ENCODE peak calls at places on chromosome 1, in five cellular contexts. T is T-helper 17 cell, U is uterus, X is G401, S is ELF-1. H is an unnamed sample.

GRCh38 chr1:92538413-92539061 is 51.8 kb upstream of the GFI1 start:
- DNase-seq in T (no peak), U (no peak), X (no peak), S (no peak), H (no peak)

GRCh38 chr1:205632374-205633169 is 761 bp upstream of the ELK4 start:
- DNase-seq in T (no peak), U (no peak), X (no peak), S (no peak), H (no peak)

GRCh38 chr1:54376085-54377039 is 29.8 kb downstream of the SSBP3 start:
- DNase-seq in T (no peak), U (no peak), X (no peak), S (no peak), H (no peak)

GRCh38 chr1:37474697-37475379 is 458 bp downstream of the ZC3H12A start:
- DNase-seq in T (no peak), U (no peak), X (no peak), S (peak), H (no peak)

GRCh38 chr1:204296431-204296988 is 63.2 kb downstream of the PLEKHA6 start:
- DNase-seq in T (no peak), U (peak), X (no peak), S (no peak), H (no peak)

GRCh38 chr1:15468145-15468544 is 7.8 kb upstream of the CELA2B start:
- DNase-seq in T (no peak), U (no peak), X (no peak), S (no peak), H (no peak)

GRCh38 chr1:226019550-226019949 is 20.4 kb upstream of the SDE2 start:
- DNase-seq in T (no peak), U (no peak), X (no peak), S (no peak), H (no peak)

GRCh38 chr1:225817611-225818061 is 7.7 kb downstream of the EPHX1 start:
- DNase-seq in T (no peak), U (peak), X (peak), S (peak), H (no peak)

GRCh38 chr1:20343149-20343936 is 52.7 kb downstream of the VWA5B1 start:
- DNase-seq in T (peak), U (peak), X (no peak), S (peak), H (peak)

GRCh38 chr1:44521378-44522080 is 116.5 kb downstream of the RNF220 start:
- DNase-seq in T (no peak), U (no peak), X (no peak), S (no peak), H (no peak)

GRCh38 chr1:158248122-158248521 is 6.1 kb upstream of the CD1A start:
- DNase-seq in T (no peak), U (no peak), X (no peak), S (no peak), H (peak)

GRCh38 chr1:160629286-160630210 is 17.3 kb downstream of the SLAMF1 start:
- DNase-seq in T (peak), U (no peak), X (no peak), S (peak), H (peak)

GRCh38 chr1:177858222-177858894 is 111.5 kb downstream of the SEC16B start:
- DNase-seq in T (no peak), U (peak), X (no peak), S (no peak), H (no peak)

GRCh38 chr1:44884746-44885145 is 41.7 kb upstream of the PTCH2 start:
- DNase-seq in T (no peak), U (no peak), X (no peak), S (no peak), H (no peak)

GRCh38 chr1:241639653-241640148 is 468 bp downstream of the CHML start:
- DNase-seq in T (peak), U (peak), X (peak), S (peak), H (peak)

GRCh38 chr1:244050835-244051444 is at the start of gene ZBTB18:
- DNase-seq in T (no peak), U (no peak), X (peak), S (peak), H (no peak)

GRCh38 chr1:198231776-198232175 is 75.0 kb downstream of the NEK7 start:
- DNase-seq in T (no peak), U (no peak), X (no peak), S (no peak), H (no peak)

GRCh38 chr1:54764922-54765561 is 719 bp upstream of the PARS2 start:
- DNase-seq in T (no peak), U (no peak), X (no peak), S (no peak), H (no peak)

GRCh38 chr1:2300851-2301606 is 72.9 kb downstream of the SKI start:
- DNase-seq in T (peak), U (peak), X (peak), S (no peak), H (peak)

GRCh38 chr1:94713472-94714141 is 106.5 kb upstream of the SLC44A3 start:
- DNase-seq in T (no peak), U (peak), X (peak), S (peak), H (no peak)